ENCODE peak calls at places on chromosomes 12 and 14, in seven cellular contexts. Y is NCI-H748 treated with DMSO at 0.1 percent for 48 hours, I is amniotic epithelial cell, F is fibroblast of mammary gland, B is fibroblast of lung, L is iPS DF 19.7, N is posterior vena cava. M is an unnamed sample.

GRCh38 chr12:49503674-49504180 is 35.1 kb upstream of the KCNH3 start:
- DNase-seq in N (no peak), F (peak; percentile 55), I (peak; percentile 24), Y (no peak), L (no peak), B (peak; percentile 84), M (no peak)

GRCh38 chr12:121830588-121831265 is 26.9 kb downstream of the SETD1B start:
- DNase-seq in L (no peak), Y (no peak), N (no peak), F (no peak), I (no peak), B (no peak), M (no peak)

GRCh38 chr14:77609902-77610301 is 6.5 kb downstream of the SPTLC2 start:
- DNase-seq in F (no peak), Y (no peak), N (no peak), B (no peak), L (no peak), I (no peak), M (no peak)

GRCh38 chr14:101567252-101567651 is 6.0 kb downstream of the DIO3 start:
- DNase-seq in Y (no peak), B (no peak), N (no peak), I (no peak), L (no peak), F (no peak), M (no peak)

GRCh38 chr12:6432991-6433390 is 11.8 kb upstream of the CD27 start:
- DNase-seq in B (no peak), L (no peak), F (no peak), Y (no peak), I (no peak), N (no peak), M (no peak)

GRCh38 chr12:127083028-127083949 is 1183.7 kb upstream of the TMEM132C start:
- DNase-seq in L (peak; percentile 35), F (peak; percentile 84), N (no peak), Y (peak; percentile 82), I (peak; percentile 73), B (peak; percentile 84), M (no peak)

GRCh38 chr14:20223410-20223809 is at the start of gene OR11H6:
- DNase-seq in B (no peak), Y (no peak), F (no peak), N (no peak), L (no peak), I (no peak), M (no peak)

GRCh38 chr12:125296701-125297100 is 231.5 kb downstream of the AACS start:
- DNase-seq in B (no peak), I (no peak), Y (no peak), L (no peak), F (no peak), N (no peak), M (no peak)

GRCh38 chr14:91755560-91755959 is 23.7 kb upstream of the CATSPERB start:
- DNase-seq in N (no peak), B (peak; percentile 34), I (peak; percentile 40), Y (no peak), L (no peak), F (peak; percentile 63), M (no peak)

GRCh38 chr14:34463598-34463961 is 1.5 kb upstream of the SPTSSA start:
- DNase-seq in Y (no peak), F (no peak), L (no peak), I (no peak), B (no peak), N (no peak), M (no peak)

GRCh38 chr14:39218171-39218769 is 15.4 kb upstream of the MIA2 start:
- DNase-seq in N (no peak), Y (no peak), L (no peak), B (peak; percentile 64), I (no peak), F (peak; percentile 45), M (no peak)

GRCh38 chr14:51517116-51517515 is 134.6 kb upstream of the FRMD6 start:
- DNase-seq in Y (peak; percentile 6), F (no peak), N (no peak), I (no peak), L (no peak), B (no peak), M (no peak)

GRCh38 chr12:120584343-120585149 is 3.3 kb upstream of the POP5 start:
- DNase-seq in Y (no peak), F (peak; percentile 19), N (peak; percentile 85), B (no peak), I (no peak), L (no peak), M (no peak)

GRCh38 chr14:51490205-51490604 is 161.5 kb upstream of the FRMD6 start:
- DNase-seq in F (peak; percentile 76), I (peak; percentile 47), Y (no peak), B (peak; percentile 66), N (no peak), L (no peak), M (no peak)

GRCh38 chr12:100141666-100141997 is 1.0 kb downstream of the BLTP3B start:
- DNase-seq in I (peak; percentile 91), F (peak; percentile 95), Y (no peak), L (no peak), B (peak; percentile 92), N (no peak), M (no peak)

M was measured in NT2/D1.